ENCODE peak calls at places on chromosome 7, in six cellular contexts. S is breast epithelium, V is stomach, D is upper lobe of left lung, X is H1, P is Panc1. T is an unnamed sample.

GRCh38 chr7:52955522-52955921 is 79.9 kb upstream of the POM121L12 start:
- DNase-seq in S (no peak), V (no peak), D (no peak), X (no peak), P (no peak), T (no peak)

GRCh38 chr7:105355701-105356100 is 33.0 kb downstream of the SRPK2 start:
- DNase-seq in S (no peak), V (no peak), D (no peak), X (no peak), P (no peak), T (no peak)

GRCh38 chr7:26624839-26625238 is 239.6 kb downstream of the SKAP2 start:
- DNase-seq in S (no peak), V (no peak), D (no peak), X (no peak), P (no peak), T (no peak)

GRCh38 chr7:114879554-114879953 is 42.3 kb upstream of the MDFIC start:
- DNase-seq in S (no peak), V (no peak), D (no peak), X (no peak), P (no peak), T (no peak)

GRCh38 chr7:128129224-128129864 is 98.1 kb upstream of the LRRC4 start:
- DNase-seq in S (no peak), V (no peak), D (no peak), X (no peak), P (no peak), T (no peak)

GRCh38 chr7:149853157-149853556 is 15.0 kb downstream of the ZNF862 start:
- DNase-seq in S (no peak), V (no peak), D (no peak), X (no peak), P (no peak), T (no peak)

GRCh38 chr7:93476491-93477344 is 97.8 kb downstream of the CALCR start:
- DNase-seq in S (no peak), V (no peak), D (no peak), X (peak; percentile 57), P (no peak), T (no peak)

GRCh38 chr7:80640841-80641240 is 2.4 kb downstream of the CD36 start:
- DNase-seq in S (no peak), V (no peak), D (no peak), X (no peak), P (no peak), T (no peak)

GRCh38 chr7:157008206-157009169 is 2.0 kb downstream of the MNX1 start:
- DNase-seq in S (no peak), V (no peak), D (peak; percentile 57), X (no peak), P (no peak), T (no peak)

GRCh38 chr7:108181073-108181985 is 51.2 kb upstream of the LAMB4 start:
- DNase-seq in S (no peak), V (no peak), D (no peak), X (peak; percentile 70), P (peak; percentile 67), T (peak; percentile 47)

GRCh38 chr7:101303102-101303701 is 18.4 kb downstream of the IFT22 start:
- DNase-seq in S (no peak), V (no peak), D (peak; percentile 72), X (no peak), P (no peak), T (no peak)

GRCh38 chr7:101302641-101303101 is 18.9 kb downstream of the IFT22 start:
- DNase-seq in S (no peak), V (no peak), D (peak; percentile 70), X (no peak), P (no peak), T (no peak)

GRCh38 chr7:101306307-101306706 is 15.3 kb downstream of the IFT22 start:
- DNase-seq in S (no peak), V (no peak), D (no peak), X (no peak), P (no peak), T (no peak)

DNA sequence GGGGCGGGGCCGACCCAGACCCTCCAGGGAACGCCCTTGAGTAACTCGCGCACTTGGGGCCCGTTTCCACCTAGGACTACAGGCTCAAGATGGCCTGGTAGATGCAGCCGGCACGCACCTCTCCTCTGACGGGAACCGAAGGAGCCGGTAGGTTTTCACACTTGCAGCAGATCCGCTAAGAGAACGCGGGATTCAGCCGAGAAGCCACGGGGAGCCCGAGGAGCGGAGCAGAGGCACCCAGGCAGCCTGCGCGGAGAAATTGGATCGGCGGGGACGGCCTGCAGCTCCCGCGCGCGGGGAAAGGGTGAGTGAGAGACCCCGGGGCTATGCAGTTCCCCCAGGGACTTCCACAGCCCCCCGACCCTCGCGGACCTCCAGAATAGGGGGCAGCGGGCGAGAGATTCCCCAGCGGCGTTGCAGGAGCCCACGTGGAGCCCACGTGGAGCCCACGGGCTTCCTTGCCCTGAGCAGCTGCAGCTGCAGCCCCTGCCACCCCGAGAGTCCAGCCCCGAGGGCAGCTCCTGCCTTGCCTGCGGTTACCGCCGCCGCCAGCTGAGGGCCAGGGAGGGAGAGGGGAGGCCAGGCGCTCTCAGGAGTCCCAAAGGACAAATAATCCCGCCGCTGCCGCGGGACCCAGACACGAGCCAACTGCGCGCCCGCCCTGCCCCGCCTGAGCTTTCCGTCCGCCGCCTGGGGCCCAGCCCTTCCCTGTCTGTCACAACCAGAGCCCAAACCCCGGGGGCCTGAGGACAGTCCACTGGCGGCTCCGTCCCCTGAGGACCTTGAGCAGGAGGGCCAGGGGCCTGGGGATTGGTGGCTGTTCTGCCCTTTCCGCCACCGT is 13.1 kb downstream of the IFT22 start:
- DNase-seq in S (peak; percentile 75), V (peak; percentile 87), D (peak; percentile 88), X (no peak), P (no peak), T (no peak)
- H3K4me3 ChIP-seq in S (peak overlapping the region; percentile 52), V (peak overlapping the region; percentile 50), D (peak overlapping the region; percentile 55), X (peak overlapping the region; percentile 80), P (peak overlapping the region; percentile 57), T (peak overlapping the region; percentile 96)

GRCh38 chr7:139075871-139076686 is 33.4 kb downstream of the ZC3HAV1 start:
- DNase-seq in S (no peak), V (no peak), D (no peak), X (no peak), P (no peak), T (no peak)
- TF ChIP-seq POLR2AphosphoS5 in S (no peak), V (no peak), D (no peak), X (no peak), P (no peak), T (no peak)

GRCh38 chr7:4266270-4267040 is 415.6 kb upstream of the FOXK1 start:
- DNase-seq in S (no peak), V (no peak), D (peak; percentile 57), X (no peak), P (no peak), T (no peak)
- H3K9me3 ChIP-seq in S (no peaks in the 10 kb centered on the region), V (no peaks in the 10 kb centered on the region), D (no peaks in the 10 kb centered on the region), X (no peaks in the 10 kb centered on the region), P (no peaks in the 10 kb centered on the region), T (no peaks in the 10 kb centered on the region)

GRCh38 chr7:35251606-35252310 is 2.1 kb downstream of the TBX20 start:
- DNase-seq in S (no peak), V (no peak), D (no peak), X (no peak), P (no peak), T (no peak)
- H3K4me3 ChIP-seq in S (no peak overlapping the region), V (no peak overlapping the region), D (no peak overlapping the region), X (no peak overlapping the region), P (no peak overlapping the region), T (peak overlapping the region; percentile 82)

T was measured in SK-N-MC.